ENCODE peak calls at places on chromosomes 5 and 9, in nine cellular contexts. U is central memory CD4-positive, alpha-beta T cell; A is EL; T is HCT116; X is transverse colon; S is stromal cell of bone marrow; I is mesothelial cell of epicardium; B is fibroblast of mammary gland; H is psoas muscle. M is an unnamed sample.

GRCh38 chr9:69176446-69177135 is 2.5 kb downstream of the TJP2 start:
- DNase-seq in U (no peak), A (no peak), T (no peak), X (peak; percentile 15), S (no peak), I (no peak), B (peak; percentile 78), H (no peak), M (no peak)

GRCh38 chr5:78320461-78320860 is 26.0 kb upstream of the AP3B1 start:
- DNase-seq in U (no peak), A (peak; percentile 40), T (peak; percentile 19), X (no peak), S (peak; percentile 14), I (no peak), B (peak; percentile 59), H (no peak), M (peak; percentile 0)

GRCh38 chr9:79731483-79731882 is 159.7 kb downstream of the TLE4 start:
- DNase-seq in U (no peak), A (no peak), T (no peak), X (no peak), S (no peak), I (no peak), B (no peak), H (no peak), M (no peak)

GRCh38 chr5:38780950-38781349 is 64.9 kb upstream of the OSMR start:
- DNase-seq in U (no peak), A (peak; percentile 82), T (no peak), X (peak; percentile 42), S (peak; percentile 64), I (peak; percentile 30), B (peak; percentile 89), H (peak; percentile 68), M (peak; percentile 54)

GRCh38 chr9:34190996-34191892 is 12.4 kb downstream of the UBAP1 start:
- DNase-seq in U (no peak), A (peak; percentile 30), T (no peak), X (no peak), S (no peak), I (no peak), B (peak; percentile 54), H (no peak), M (no peak)

GRCh38 chr9:4661165-4662095 is 664 bp upstream of the PLPP6 start:
- DNase-seq in U (no peak), A (peak; percentile 56), T (no peak), X (no peak), S (no peak), I (no peak), B (no peak), H (no peak), M (peak; percentile 13)

GRCh38 chr9:129489838-129490582 is 130.9 kb downstream of the C9orf50 start:
- DNase-seq in U (peak; percentile 84), A (peak; percentile 34), T (no peak), X (no peak), S (no peak), I (no peak), B (peak; percentile 71), H (no peak), M (peak; percentile 21)

GRCh38 chr9:129236441-129237145 is 58.5 kb upstream of the IER5L start:
- DNase-seq in U (no peak), A (no peak), T (no peak), X (no peak), S (no peak), I (no peak), B (no peak), H (peak; percentile 36), M (no peak)

GRCh38 chr5:67166460-67166871 is 30.1 kb downstream of the CD180 start:
- DNase-seq in U (peak; percentile 70), A (no peak), T (peak; percentile 7), X (peak; percentile 70), S (no peak), I (no peak), B (no peak), H (peak; percentile 70), M (no peak)